ENCODE peak calls at places on chromosomes 6 and 20, in five cellular contexts. G, Q, X, K and Z are unnamed samples.

GRCh38 chr6:141488466-141488865 is 644.3 kb upstream of the GJE1 start:
- DNase-seq in X (no peak), K (no peak), G (peak; percentile 53), Q (peak; percentile 46), Z (peak; percentile 74)

GRCh38 chr6:115891111-115891669 is 169.5 kb downstream of the FRK start:
- DNase-seq in Q (peak; percentile 30), K (peak; percentile 15), G (no peak), X (no peak), Z (no peak)

GRCh38 chr20:62835931-62836861 is 19.3 kb downstream of the COL9A3 start:
- DNase-seq in G (no peak), Q (peak; percentile 50), X (no peak), K (no peak), Z (no peak)

GRCh38 chr6:105611606-105612005 is 208.7 kb upstream of the PREP start:
- DNase-seq in K (no peak), X (no peak), Q (no peak), G (no peak), Z (no peak)

GRCh38 chr6:129312865-129313264 is 397.1 kb downstream of the ARHGAP18 start:
- DNase-seq in G (no peak), Q (peak; percentile 78), X (no peak), K (peak; percentile 36), Z (no peak)

GRCh38 chr6:121482004-121482693 is 46.7 kb downstream of the GJA1 start:
- DNase-seq in X (no peak), Q (peak; percentile 87), G (no peak), K (peak; percentile 21), Z (no peak)

GRCh38 chr6:36998723-36999466 is 6.6 kb upstream of the FGD2 start:
- DNase-seq in Q (no peak), G (peak; percentile 47), X (no peak), K (no peak), Z (no peak)

GRCh38 chr20:45432294-45432693 is 16.4 kb downstream of the PIGT start:
- DNase-seq in X (no peak), G (peak; percentile 95), K (no peak), Q (no peak), Z (peak; percentile 71)

GRCh38 chr20:38201356-38201755 is 36.3 kb upstream of the TGM2 start:
- DNase-seq in K (no peak), G (no peak), X (no peak), Q (peak; percentile 93), Z (no peak)

GRCh38 chr6:99471638-99472037 is 43.6 kb downstream of the USP45 start:
- DNase-seq in Q (no peak), G (no peak), K (no peak), X (no peak), Z (no peak)

GRCh38 chr20:63138855-63139341 is 77.0 kb downstream of the YTHDF1 start:
- DNase-seq in X (no peak), G (no peak), Q (no peak), K (no peak), Z (no peak)

GRCh38 chr6:150764638-150765456 is 100.7 kb upstream of the MTHFD1L start:
- DNase-seq in X (no peak), G (peak; percentile 44), K (no peak), Q (no peak), Z (peak; percentile 50)

GRCh38 chr6:90413396-90413795 is 116.8 kb upstream of the BACH2 start:
- DNase-seq in X (no peak), K (no peak), G (no peak), Q (no peak), Z (no peak)

GRCh38 chr20:433300-433975 is 25.3 kb downstream of the RBCK1 start:
- DNase-seq in X (no peak), G (no peak), K (no peak), Q (no peak), Z (peak; percentile 77)

GRCh38 chr6:143529095-143529494 is 17.6 kb upstream of the FUCA2 start:
- DNase-seq in Q (no peak), G (no peak), X (no peak), K (no peak), Z (no peak)

GRCh38 chr20:32244150-32244823 is 33.2 kb upstream of the KIF3B start:
- DNase-seq in Q (no peak), G (no peak), X (no peak), K (no peak), Z (no peak)
- H2AFZ ChIP-seq in Q (peak overlapping the region; percentile 73), G (no peak overlapping the region), X (no peak overlapping the region), K (no peak overlapping the region), Z (no peak overlapping the region)

GRCh38 chr6:75171151-75171550 is 34.7 kb downstream of the COL12A1 start:
- DNase-seq in Q (no peak), K (no peak), X (no peak), G (no peak), Z (no peak)
- H2AFZ ChIP-seq in Q (no peak overlapping the region), K (no peak overlapping the region), X (no peak overlapping the region), G (no peak overlapping the region), Z (no peak overlapping the region)

GRCh38 chr6:15249371-15250019 is 3.6 kb downstream of the JARID2 start:
- DNase-seq in X (no peak), Q (no peak), K (no peak), G (no peak), Z (no peak)
- H2AFZ ChIP-seq in X (no peak overlapping the region), Q (peak overlapping the region; percentile 91), K (no peak overlapping the region), G (peak overlapping the region; percentile 49), Z (peak overlapping the region; percentile 71)

DNA sequence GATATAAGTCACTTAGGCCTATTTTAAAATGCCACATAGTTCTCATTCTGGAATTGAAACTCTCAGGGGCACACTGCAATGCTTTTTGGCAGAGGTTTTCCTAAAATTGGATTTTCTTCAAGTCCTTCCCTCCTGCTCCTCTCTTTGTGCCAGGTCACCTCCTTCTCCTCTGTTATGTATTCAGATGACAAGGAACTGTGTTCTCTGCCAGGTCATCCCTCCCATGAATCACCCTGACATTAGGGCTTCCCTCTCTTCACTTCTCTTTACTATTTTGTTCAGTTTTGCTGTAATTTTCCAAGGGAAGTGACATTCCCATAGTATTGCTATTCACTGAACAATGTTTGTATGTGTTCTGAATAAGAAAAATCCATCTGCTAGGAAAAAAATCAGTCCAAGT is 461.2 kb downstream of the MMUT start:
- DNase-seq in Q (peak; percentile 35), X (no peak), K (no peak), G (no peak), Z (no peak)
- H2AFZ ChIP-seq in Q (no peak overlapping the region), X (no peak overlapping the region), K (peak overlapping the region; percentile 62), G (no peak overlapping the region), Z (no peak overlapping the region)

DNA sequence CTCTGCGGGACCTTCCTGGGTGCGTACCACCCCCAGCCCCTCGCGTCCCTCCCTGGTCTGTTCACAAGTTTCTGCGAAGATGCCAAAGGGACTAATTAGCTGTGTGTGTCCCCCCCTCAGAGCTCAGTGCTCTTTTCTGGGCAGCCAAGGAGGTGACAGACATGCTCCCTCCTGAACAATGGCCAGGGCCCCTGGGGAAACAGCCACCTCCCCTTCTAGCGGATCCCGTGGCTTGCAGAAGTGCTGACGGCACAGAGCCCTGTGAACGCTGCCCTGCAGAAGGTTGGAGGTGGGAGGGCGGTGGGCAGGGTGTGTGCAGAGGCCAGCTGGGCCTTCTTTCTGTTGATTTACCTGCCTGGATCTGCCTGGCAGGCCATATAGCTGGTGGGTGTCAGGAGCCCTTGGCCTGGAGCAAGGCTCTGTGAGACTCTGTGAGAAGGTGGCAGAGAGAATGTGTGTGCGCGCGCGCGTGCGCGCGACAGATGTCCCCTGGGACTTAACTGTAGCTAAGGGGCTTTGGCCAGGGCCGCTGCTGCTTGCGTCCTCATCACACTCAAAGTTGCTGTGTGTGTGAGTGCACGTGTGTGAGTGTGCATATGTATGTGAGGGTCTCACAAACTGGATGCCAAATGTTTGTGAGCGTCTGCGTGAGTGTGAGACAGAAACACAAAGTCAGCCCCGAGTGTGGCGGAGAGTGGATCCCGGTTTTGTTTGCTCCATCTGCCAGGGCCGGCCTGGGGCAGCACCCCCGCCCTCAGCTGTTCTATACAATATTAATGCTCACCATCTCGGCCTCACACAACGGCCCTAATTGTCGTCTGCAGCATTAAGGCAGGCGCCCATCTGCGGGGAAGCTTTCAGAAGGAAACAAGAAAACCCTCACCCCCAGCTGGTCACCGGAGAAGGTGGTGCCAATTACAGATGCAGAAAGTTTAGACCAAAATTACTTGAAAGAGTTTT is 3.4 kb upstream of the MYT1 start:
- DNase-seq in X (no peak), K (no peak), G (no peak), Q (no peak), Z (no peak)
- H2AFZ ChIP-seq in X (no peak overlapping the region), K (no peak overlapping the region), G (no peak overlapping the region), Q (no peak overlapping the region), Z (no peak overlapping the region)

DNA sequence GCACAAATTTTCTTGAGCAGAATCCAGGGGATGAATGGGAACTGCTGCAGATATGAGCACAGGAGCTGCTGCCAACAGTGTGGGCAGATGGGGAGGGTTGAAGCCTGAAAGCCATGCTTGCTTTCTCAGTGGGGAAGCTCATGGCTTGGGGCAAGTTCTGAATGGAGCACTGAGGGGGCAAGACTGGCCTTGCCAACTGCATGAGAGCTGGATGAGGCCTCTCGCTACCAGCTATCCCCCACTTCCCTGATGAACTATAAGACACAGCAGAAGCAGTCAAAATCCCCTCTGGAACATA is 28.3 kb downstream of the TREM1 start:
- DNase-seq in G (no peak), X (no peak), Q (no peak), K (no peak), Z (no peak)
- H2AFZ ChIP-seq in G (no peak overlapping the region), X (no peak overlapping the region), Q (no peak overlapping the region), K (no peak overlapping the region), Z (no peak overlapping the region)

DNA sequence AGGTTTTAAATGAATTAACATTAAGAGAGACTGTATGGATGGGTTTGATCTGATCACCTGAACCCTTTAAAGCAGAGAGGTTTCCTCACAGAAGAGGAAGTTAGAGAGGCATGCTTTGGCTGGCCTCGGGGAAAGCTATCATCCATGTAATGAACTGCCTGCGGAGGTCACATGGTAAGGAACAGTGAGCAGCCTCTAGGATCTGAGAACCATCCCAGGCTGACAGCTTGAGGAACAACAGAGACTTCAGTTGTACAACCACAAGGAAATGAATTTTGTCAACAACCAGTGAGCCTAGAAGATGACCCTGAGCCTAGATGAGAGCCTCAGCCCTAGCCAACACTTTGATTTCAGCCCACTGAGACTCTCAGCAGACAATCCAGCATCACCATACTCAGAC is 2.9 kb upstream of the COL21A1 start:
- DNase-seq in K (no peak), G (no peak), Q (no peak), X (no peak), Z (no peak)
- H2AFZ ChIP-seq in K (no peak overlapping the region), G (no peak overlapping the region), Q (no peak overlapping the region), X (no peak overlapping the region), Z (no peak overlapping the region)

GRCh38 chr20:60481742-60482133 is 523.5 kb downstream of the CDH26 start:
- DNase-seq in X (no peak), G (no peak), K (no peak), Q (no peak), Z (no peak)
- H2AFZ ChIP-seq in X (no peak overlapping the region), G (no peak overlapping the region), K (no peak overlapping the region), Q (no peak overlapping the region), Z (no peak overlapping the region)